ENCODE peak calls at places on chromosomes 2 and 18, in ten cellular contexts. One of them, this sample, is unnamed.
A peak's percentile ranks its signal among the peaks of the same experiment; 100 is the strongest.

GRCh38 chr18:42574871-42575270 is 540.6 kb downstream of the RIT2 start:
- DNase-seq in GM19239: no peak
- DNase-seq in cardiac muscle cell: no peak
- DNase-seq in lower lobe of right lung: no peak
- DNase-seq in stimulated activated CD8-positive, alpha-beta memory T cell treated with anti-CD3 and anti-CD28 coated beads, Interleukin-7, amount 100 ng/mL, for 4 hours: no peak
- DNase-seq in KG1: no peak
- DNase-seq in bronchial epithelial cell: no peak
- DNase-seq in cardiac fibroblast: no peak
- DNase-seq in LoVo: no peak
- DNase-seq in dorsolateral prefrontal cortex: no peak
- DNase-seq in this sample: peak; percentile 98

GRCh38 chr18:37778417-37779165 is 213.0 kb upstream of the CELF4 start:
- DNase-seq in lower lobe of right lung: peak; percentile 75
- DNase-seq in cardiac fibroblast: peak; percentile 21
- DNase-seq in dorsolateral prefrontal cortex: peak; percentile 79
- DNase-seq in stimulated activated CD8-positive, alpha-beta memory T cell treated with anti-CD3 and anti-CD28 coated beads, Interleukin-7, amount 100 ng/mL, for 4 hours: no peak
- DNase-seq in bronchial epithelial cell: peak; percentile 36
- DNase-seq in cardiac muscle cell: peak; percentile 70
- DNase-seq in LoVo: peak; percentile 35
- DNase-seq in GM19239: peak; percentile 35
- DNase-seq in KG1: peak; percentile 35
- DNase-seq in this sample: peak; percentile 22

GRCh38 chr2:189281151-189281550 is 101.6 kb upstream of the COL5A2 start:
- DNase-seq in lower lobe of right lung: no peak
- DNase-seq in stimulated activated CD8-positive, alpha-beta memory T cell treated with anti-CD3 and anti-CD28 coated beads, Interleukin-7, amount 100 ng/mL, for 4 hours: no peak
- DNase-seq in GM19239: no peak
- DNase-seq in LoVo: no peak
- DNase-seq in cardiac fibroblast: no peak
- DNase-seq in dorsolateral prefrontal cortex: no peak
- DNase-seq in KG1: no peak
- DNase-seq in cardiac muscle cell: no peak
- DNase-seq in bronchial epithelial cell: no peak
- DNase-seq in this sample: no peak

GRCh38 chr18:49751427-49752094 is 61.8 kb downstream of the ACAA2 start:
- DNase-seq in stimulated activated CD8-positive, alpha-beta memory T cell treated with anti-CD3 and anti-CD28 coated beads, Interleukin-7, amount 100 ng/mL, for 4 hours: no peak
- DNase-seq in KG1: no peak
- DNase-seq in dorsolateral prefrontal cortex: no peak
- DNase-seq in cardiac fibroblast: no peak
- DNase-seq in lower lobe of right lung: no peak
- DNase-seq in GM19239: no peak
- DNase-seq in cardiac muscle cell: no peak
- DNase-seq in bronchial epithelial cell: no peak
- DNase-seq in LoVo: no peak
- DNase-seq in this sample: no peak

GRCh38 chr2:238854699-238855111 is 6.8 kb downstream of the TWIST2 start:
- DNase-seq in stimulated activated CD8-positive, alpha-beta memory T cell treated with anti-CD3 and anti-CD28 coated beads, Interleukin-7, amount 100 ng/mL, for 4 hours: no peak
- DNase-seq in cardiac muscle cell: no peak
- DNase-seq in KG1: no peak
- DNase-seq in GM19239: no peak
- DNase-seq in cardiac fibroblast: no peak
- DNase-seq in LoVo: no peak
- DNase-seq in lower lobe of right lung: no peak
- DNase-seq in bronchial epithelial cell: no peak
- DNase-seq in dorsolateral prefrontal cortex: no peak
- DNase-seq in this sample: no peak

GRCh38 chr18:48408111-48408726 is 964 bp downstream of the ZBTB7C start:
- DNase-seq in LoVo: no peak
- DNase-seq in bronchial epithelial cell: no peak
- DNase-seq in GM19239: no peak
- DNase-seq in lower lobe of right lung: peak; percentile 57
- DNase-seq in cardiac fibroblast: no peak
- DNase-seq in cardiac muscle cell: no peak
- DNase-seq in dorsolateral prefrontal cortex: no peak
- DNase-seq in KG1: no peak
- DNase-seq in stimulated activated CD8-positive, alpha-beta memory T cell treated with anti-CD3 and anti-CD28 coated beads, Interleukin-7, amount 100 ng/mL, for 4 hours: no peak
- DNase-seq in this sample: no peak

GRCh38 chr2:32976409-32977063 is 29.8 kb downstream of the LTBP1 start:
- DNase-seq in GM19239: no peak
- DNase-seq in dorsolateral prefrontal cortex: no peak
- DNase-seq in stimulated activated CD8-positive, alpha-beta memory T cell treated with anti-CD3 and anti-CD28 coated beads, Interleukin-7, amount 100 ng/mL, for 4 hours: no peak
- DNase-seq in cardiac muscle cell: no peak
- DNase-seq in cardiac fibroblast: no peak
- DNase-seq in KG1: no peak
- DNase-seq in lower lobe of right lung: no peak
- DNase-seq in LoVo: no peak
- DNase-seq in bronchial epithelial cell: peak; percentile 20
- DNase-seq in this sample: no peak

GRCh38 chr2:200852605-200853004 is 11.9 kb downstream of the CLK1 start:
- DNase-seq in dorsolateral prefrontal cortex: no peak
- DNase-seq in stimulated activated CD8-positive, alpha-beta memory T cell treated with anti-CD3 and anti-CD28 coated beads, Interleukin-7, amount 100 ng/mL, for 4 hours: no peak
- DNase-seq in GM19239: no peak
- DNase-seq in cardiac fibroblast: no peak
- DNase-seq in cardiac muscle cell: no peak
- DNase-seq in bronchial epithelial cell: no peak
- DNase-seq in lower lobe of right lung: no peak
- DNase-seq in LoVo: no peak
- DNase-seq in KG1: no peak
- DNase-seq in this sample: no peak

This sample was measured in NCI-H1105 treated with DMSO at 0.1 percent for 48 hours.